ENCODE peak calls at places on chromosomes 11 and 22, in four cellular contexts. One of them, this sample, is unnamed. For H3K9me3, the result is how much of the 10 kb centered on the place peaks cover.

GRCh38 chr22:34878996-34879395 is 187.0 kb upstream of the ISX start:
- DNase-seq in heart right ventricle: no peak
- DNase-seq in IMR-90: no peak
- DNase-seq in K562: no peak
- DNase-seq in this sample: no peak

GRCh38 chr11:46144741-46145140 is 23.5 kb upstream of the PHF21A start:
- DNase-seq in IMR-90: no peak
- DNase-seq in heart right ventricle: no peak
- DNase-seq in K562: no peak
- DNase-seq in this sample: no peak

GRCh38 chr22:38132136-38132535 is 21.7 kb upstream of the BAIAP2L2 start:
- DNase-seq in heart right ventricle: no peak
- DNase-seq in IMR-90: no peak
- DNase-seq in K562: no peak
- DNase-seq in this sample: no peak

GRCh38 chr11:2794419-2794795 is 91.2 kb downstream of the CDKN1C start:
- DNase-seq in heart right ventricle: peak
- DNase-seq in IMR-90: no peak
- DNase-seq in K562: no peak
- DNase-seq in this sample: no peak

GRCh38 chr11:81888391-81888790 is 845.3 kb downstream of the FAM181B start:
- DNase-seq in K562: no peak
- DNase-seq in IMR-90: no peak
- DNase-seq in heart right ventricle: no peak
- DNase-seq in this sample: no peak

GRCh38 chr11:6455070-6455469 is 14.3 kb upstream of the HPX start:
- DNase-seq in K562: no peak
- DNase-seq in IMR-90: no peak
- DNase-seq in heart right ventricle: no peak
- DNase-seq in this sample: no peak

GRCh38 chr11:7524831-7525230 is 11.0 kb downstream of the PPFIBP2 start:
- DNase-seq in heart right ventricle: no peak
- DNase-seq in IMR-90: no peak
- DNase-seq in K562: no peak
- DNase-seq in this sample: no peak

GRCh38 chr22:19984201-19984753 is 32.3 kb downstream of the ARVCF start:
- DNase-seq in K562: peak
- DNase-seq in heart right ventricle: peak
- DNase-seq in IMR-90: peak
- DNase-seq in this sample: peak

GRCh38 chr11:32099516-32099915 is 8.6 kb downstream of the RCN1 start:
- DNase-seq in K562: no peak
- DNase-seq in heart right ventricle: no peak
- DNase-seq in IMR-90: no peak
- DNase-seq in this sample: no peak

GRCh38 chr11:16356751-16357365 is 512 bp upstream of the SOX6 start:
- DNase-seq in IMR-90: peak
- DNase-seq in K562: no peak
- DNase-seq in heart right ventricle: peak
- DNase-seq in this sample: no peak

GRCh38 chr22:29030618-29031235 is 30.9 kb downstream of the C22orf31 start:
- DNase-seq in IMR-90: peak
- DNase-seq in K562: peak
- DNase-seq in heart right ventricle: peak
- DNase-seq in this sample: peak

GRCh38 chr11:92447586-92447985 is 223.0 kb downstream of the FAT3 start:
- DNase-seq in K562: no peak
- DNase-seq in IMR-90: no peak
- DNase-seq in heart right ventricle: no peak
- DNase-seq in this sample: no peak

GRCh38 chr11:125374398-125374797 is 121.7 kb downstream of the FEZ1 start:
- DNase-seq in IMR-90: no peak
- DNase-seq in heart right ventricle: no peak
- DNase-seq in K562: no peak
- DNase-seq in this sample: no peak

GRCh38 chr11:102410382-102410784 is 42.2 kb downstream of the TMEM123 start:
- DNase-seq in K562: peak
- DNase-seq in heart right ventricle: no peak
- DNase-seq in IMR-90: peak
- DNase-seq in this sample: no peak

GRCh38 chr11:2375964-2376551 is 1.1 kb upstream of the CD81 start:
- DNase-seq in IMR-90: no peak
- DNase-seq in K562: no peak
- DNase-seq in heart right ventricle: no peak
- DNase-seq in this sample: no peak

GRCh38 chr11:32586576-32587190 is 3.1 kb downstream of the EIF3M start:
- DNase-seq in heart right ventricle: no peak
- DNase-seq in K562: peak
- DNase-seq in IMR-90: peak
- DNase-seq in this sample: no peak

GRCh38 chr11:34050967-34051348 is 573 bp upstream of the CAPRIN1 start:
- DNase-seq in IMR-90: peak
- DNase-seq in heart right ventricle: no peak
- DNase-seq in K562: no peak
- DNase-seq in this sample: no peak

GRCh38 chr11:17154409-17155159 is 53.2 kb downstream of the PIK3C2A start:
- DNase-seq in IMR-90: no peak
- DNase-seq in heart right ventricle: no peak
- DNase-seq in K562: peak
- DNase-seq in this sample: no peak

GRCh38 chr22:35418726-35419125 is 18.8 kb downstream of the MCM5 start:
- DNase-seq in K562: no peak
- DNase-seq in heart right ventricle: no peak
- DNase-seq in IMR-90: no peak
- DNase-seq in this sample: no peak

GRCh38 chr11:88569342-88569741 is 231.8 kb upstream of the CTSC start:
- DNase-seq in IMR-90: peak
- DNase-seq in K562: no peak
- DNase-seq in heart right ventricle: no peak
- DNase-seq in this sample: no peak

GRCh38 chr11:123173040-123173855 is 21.8 kb downstream of the CLMP start:
- DNase-seq in heart right ventricle: no peak
- DNase-seq in IMR-90: peak
- DNase-seq in K562: no peak
- DNase-seq in this sample: no peak

GRCh38 chr11:65540290-65541092 is 15.6 kb downstream of the SCYL1 start:
- DNase-seq in heart right ventricle: peak
- DNase-seq in IMR-90: peak
- DNase-seq in K562: peak
- DNase-seq in this sample: peak

GRCh38 chr11:129323896-129324522 is 51.6 kb upstream of the BARX2 start:
- DNase-seq in heart right ventricle: peak
- DNase-seq in IMR-90: peak
- DNase-seq in K562: no peak
- DNase-seq in this sample: peak

GRCh38 chr11:129324533-129325175 is 51.0 kb upstream of the BARX2 start:
- DNase-seq in heart right ventricle: peak
- DNase-seq in K562: no peak
- DNase-seq in IMR-90: no peak
- DNase-seq in this sample: no peak

GRCh38 chr11:16511109-16511806 is 154.9 kb upstream of the SOX6 start:
- DNase-seq in heart right ventricle: no peak
- DNase-seq in IMR-90: peak
- DNase-seq in K562: no peak
- DNase-seq in this sample: no peak

GRCh38 chr11:111542606-111543275 is 2.2 kb downstream of the LAYN start:
- DNase-seq in heart right ventricle: no peak
- DNase-seq in K562: no peak
- DNase-seq in IMR-90: no peak
- DNase-seq in this sample: no peak

GRCh38 chr11:132123449-132123848 is 753.0 kb downstream of the NTM start:
- DNase-seq in K562: no peak
- DNase-seq in IMR-90: no peak
- DNase-seq in heart right ventricle: no peak
- DNase-seq in this sample: no peak
- TF ChIP-seq CTCF in K562: no peak
- TF ChIP-seq CTCF in IMR-90: no peak
- TF ChIP-seq CTCF in heart right ventricle: no peak
- TF ChIP-seq CTCF in this sample: no peak

GRCh38 chr11:1104411-1105182 is 29.9 kb downstream of the MUC2 start:
- DNase-seq in IMR-90: no peak
- DNase-seq in K562: no peak
- DNase-seq in heart right ventricle: no peak
- DNase-seq in this sample: peak
- H3K9me3 ChIP-seq in IMR-90: under half
- H3K9me3 ChIP-seq in K562: under half
- H3K9me3 ChIP-seq in heart right ventricle: under half
- H3K9me3 ChIP-seq in this sample: under half

GRCh38 chr11:95299078-95299611 is 68.1 kb upstream of the SESN3 start:
- DNase-seq in K562: no peak
- DNase-seq in IMR-90: no peak
- DNase-seq in heart right ventricle: no peak
- DNase-seq in this sample: no peak

GRCh38 chr11:95297680-95298452 is 66.9 kb upstream of the SESN3 start:
- DNase-seq in IMR-90: no peak
- DNase-seq in heart right ventricle: no peak
- DNase-seq in K562: no peak
- DNase-seq in this sample: no peak

GRCh38 chr11:95296165-95296564 is 65.2 kb upstream of the SESN3 start:
- DNase-seq in heart right ventricle: no peak
- DNase-seq in IMR-90: no peak
- DNase-seq in K562: no peak
- DNase-seq in this sample: no peak

GRCh38 chr11:95295382-95295781 is 64.4 kb upstream of the SESN3 start:
- DNase-seq in heart right ventricle: no peak
- DNase-seq in IMR-90: no peak
- DNase-seq in K562: no peak
- DNase-seq in this sample: no peak

DNA sequence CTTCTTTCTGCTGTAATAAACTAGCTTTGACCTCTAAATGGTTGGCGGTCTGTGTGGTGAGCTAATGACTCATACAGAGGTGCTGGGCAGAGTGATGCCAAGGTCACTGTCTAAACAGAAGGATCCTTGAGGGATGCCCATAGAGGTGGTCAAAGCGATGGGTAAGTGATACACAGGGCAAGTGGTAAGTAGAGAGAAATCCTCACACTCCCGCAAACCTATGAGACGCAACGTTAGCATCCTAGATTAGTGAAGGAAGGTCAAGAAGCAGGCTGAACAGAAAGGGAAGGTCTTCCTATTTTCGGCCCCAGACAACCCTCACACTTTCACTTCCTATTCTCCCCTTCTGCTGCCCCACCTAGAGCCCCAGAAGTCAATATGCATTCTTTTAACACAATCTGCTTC is 65.6 kb upstream of the SESN3 start:
- DNase-seq in IMR-90: no peak
- DNase-seq in heart right ventricle: no peak
- DNase-seq in K562: no peak
- DNase-seq in this sample: no peak
- H3K4me3 ChIP-seq in IMR-90: no peak
- H3K4me3 ChIP-seq in heart right ventricle: no peak
- H3K4me3 ChIP-seq in K562: no peak
- H3K4me3 ChIP-seq in this sample: no peak

DNA sequence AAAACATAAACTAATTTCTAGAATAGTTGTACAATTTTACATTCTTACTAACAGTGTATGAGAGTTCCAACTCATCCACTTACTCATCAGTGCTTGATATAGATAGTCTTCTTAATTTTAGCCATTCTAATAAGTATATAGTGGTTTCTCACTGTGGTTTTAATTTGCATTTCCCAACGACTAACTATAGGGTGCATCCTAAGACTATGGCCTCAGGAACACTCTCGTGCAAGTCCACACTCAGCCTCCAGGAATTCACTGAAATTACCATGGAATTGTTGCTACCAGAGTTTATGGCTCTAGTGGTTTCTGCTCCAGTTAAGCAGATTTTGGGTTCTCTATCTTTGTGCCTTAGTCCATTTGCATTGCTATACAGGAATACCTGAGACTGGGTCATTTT is 60.1 kb upstream of the GUCY1A2 start:
- DNase-seq in IMR-90: no peak
- DNase-seq in heart right ventricle: no peak
- DNase-seq in K562: no peak
- DNase-seq in this sample: no peak
- TF ChIP-seq CTCF in IMR-90: no peak
- TF ChIP-seq CTCF in heart right ventricle: no peak
- TF ChIP-seq CTCF in K562: no peak
- TF ChIP-seq CTCF in this sample: no peak

This sample was measured in heart left ventricle.